ENCODE peak calls at places on chromosomes 3 and 15, in eight cellular contexts. Z, P, L, V, C, K, T and S are unnamed samples.
A peak's percentile ranks its signal among the peaks of the same experiment; 100 is the strongest.

GRCh38 chr15:77419050-77419835 is 661 bp downstream of the PEAK1 start:
- DNase-seq in Z (peak; percentile 69), P (no peak), L (peak; percentile 27), V (peak; percentile 53), C (peak; percentile 6), K (no peak), T (peak; percentile 67), S (peak; percentile 26)

GRCh38 chr3:149299938-149300791 is 33.3 kb downstream of the TM4SF18 start:
- DNase-seq in Z (peak; percentile 94), P (peak; percentile 96), L (peak; percentile 53), V (peak; percentile 97), C (peak; percentile 97), K (no peak), T (peak; percentile 23), S (no peak)

GRCh38 chr3:146035366-146035765 is 125.6 kb downstream of the PLOD2 start:
- DNase-seq in Z (peak; percentile 59), P (no peak), L (no peak), V (peak; percentile 23), C (peak; percentile 46), K (no peak), T (no peak), S (no peak)

GRCh38 chr15:41483519-41483918 is 10.2 kb upstream of the ITPKA start:
- DNase-seq in Z (no peak), P (no peak), L (no peak), V (no peak), C (no peak), K (no peak), T (no peak), S (no peak)

GRCh38 chr3:127479449-127479848 is 111.1 kb downstream of the TPRA1 start:
- DNase-seq in Z (no peak), P (no peak), L (no peak), V (no peak), C (no peak), K (no peak), T (no peak), S (no peak)

GRCh38 chr15:77035999-77036471 is 34.9 kb downstream of the TSPAN3 start:
- DNase-seq in Z (no peak), P (no peak), L (peak; percentile 17), V (no peak), C (no peak), K (no peak), T (no peak), S (peak; percentile 2)

GRCh38 chr3:143847787-143848631 is at the start of gene SLC9A9:
- DNase-seq in Z (peak; percentile 89), P (no peak), L (peak; percentile 27), V (peak; percentile 79), C (peak; percentile 85), K (peak; percentile 86), T (no peak), S (peak; percentile 19)

GRCh38 chr3:108505811-108506210 is 4.6 kb downstream of the MYH15 start:
- DNase-seq in Z (no peak), P (no peak), L (no peak), V (no peak), C (no peak), K (no peak), T (peak; percentile 10), S (no peak)

GRCh38 chr15:76024021-76024768 is 12.0 kb upstream of the NRG4 start:
- DNase-seq in Z (no peak), P (no peak), L (no peak), V (no peak), C (no peak), K (no peak), T (no peak), S (no peak)

GRCh38 chr3:58899159-58899952 is 150.5 kb downstream of the CFAP20DC start:
- DNase-seq in Z (peak; percentile 12), P (no peak), L (no peak), V (no peak), C (no peak), K (no peak), T (peak; percentile 66), S (no peak)

GRCh38 chr3:50156991-50157493 is 1.9 kb downstream of the SEMA3F start:
- DNase-seq in Z (peak; percentile 42), P (no peak), L (peak; percentile 57), V (peak; percentile 40), C (peak; percentile 45), K (no peak), T (peak; percentile 27), S (no peak)

GRCh38 chr3:16739416-16740091 is 134.3 kb upstream of the DAZL start:
- DNase-seq in Z (peak; percentile 79), P (no peak), L (no peak), V (peak; percentile 50), C (peak; percentile 66), K (no peak), T (no peak), S (no peak)

GRCh38 chr3:161939919-161940693 is 443.5 kb downstream of the OTOL1 start:
- DNase-seq in Z (peak; percentile 6), P (no peak), L (no peak), V (no peak), C (peak; percentile 9), K (no peak), T (no peak), S (no peak)

GRCh38 chr15:83533548-83533947 is 86.4 kb downstream of the SH3GL3 start:
- DNase-seq in Z (no peak), P (no peak), L (no peak), V (no peak), C (no peak), K (no peak), T (no peak), S (no peak)

GRCh38 chr3:122513386-122514122 is 1.2 kb downstream of the KPNA1 start:
- DNase-seq in Z (peak; percentile 53), P (no peak), L (no peak), V (peak; percentile 74), C (no peak), K (no peak), T (no peak), S (no peak)

GRCh38 chr3:61778095-61778494 is 216.7 kb downstream of the PTPRG start:
- DNase-seq in Z (no peak), P (no peak), L (no peak), V (no peak), C (no peak), K (no peak), T (no peak), S (no peak)

GRCh38 chr15:86915811-86916331 is 836.2 kb downstream of the AGBL1 start:
- DNase-seq in Z (peak; percentile 69), P (no peak), L (no peak), V (peak; percentile 13), C (peak; percentile 54), K (peak; percentile 72), T (peak; percentile 22), S (no peak)

GRCh38 chr3:53150247-53151085 is 10.5 kb upstream of the PRKCD start:
- DNase-seq in Z (peak; percentile 83), P (no peak), L (peak; percentile 91), V (peak; percentile 47), C (peak; percentile 45), K (no peak), T (no peak), S (no peak)

GRCh38 chr3:52396907-52397591 is 47.9 kb downstream of the SEMA3G start:
- DNase-seq in Z (no peak), P (no peak), L (no peak), V (no peak), C (no peak), K (no peak), T (no peak), S (no peak)

GRCh38 chr3:182414586-182414985 is 378.7 kb upstream of the ATP11B start:
- DNase-seq in Z (no peak), P (no peak), L (no peak), V (no peak), C (no peak), K (no peak), T (no peak), S (no peak)

GRCh38 chr15:31065824-31066223 is 35.7 kb downstream of the TRPM1 start:
- DNase-seq in Z (no peak), P (no peak), L (no peak), V (no peak), C (no peak), K (no peak), T (no peak), S (no peak)

GRCh38 chr15:52441846-52442245 is 86.8 kb downstream of the MYO5A start:
- DNase-seq in Z (peak; percentile 42), P (no peak), L (no peak), V (peak; percentile 18), C (no peak), K (no peak), T (no peak), S (no peak)

DNA sequence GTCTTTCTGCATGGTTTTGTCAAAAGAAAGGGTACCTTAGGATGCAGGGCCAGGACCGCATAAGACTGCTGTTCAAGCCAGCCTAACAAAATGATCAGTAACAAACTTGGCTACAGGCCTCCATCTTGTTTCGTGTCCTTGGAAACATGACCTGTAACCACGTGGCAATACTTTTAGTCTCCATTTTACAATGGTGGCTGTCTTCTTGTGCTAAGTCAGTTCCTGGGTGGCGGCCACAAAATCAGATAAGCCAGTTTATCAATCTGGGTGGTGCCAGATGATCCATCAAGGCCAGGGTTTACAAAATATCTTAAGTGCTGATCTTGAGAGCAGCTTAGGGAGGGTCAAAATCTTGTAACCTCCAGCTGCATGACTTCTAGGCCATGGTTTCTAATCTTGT is 57.1 kb upstream of the GK5 start:
- DNase-seq in Z (no peak), P (no peak), L (no peak), V (no peak), C (no peak), K (no peak), T (no peak), S (no peak)
- H3K9me3 ChIP-seq in Z (peaks cover 2% of the 10 kb centered on the region), P (peaks cover 10% of the 10 kb centered on the region), L (no peaks in the 10 kb centered on the region), V (peaks cover 1% of the 10 kb centered on the region), C (no peaks in the 10 kb centered on the region), K (peaks cover 1% of the 10 kb centered on the region), T (peaks cover 7% of the 10 kb centered on the region), S (no peaks in the 10 kb centered on the region)

DNA sequence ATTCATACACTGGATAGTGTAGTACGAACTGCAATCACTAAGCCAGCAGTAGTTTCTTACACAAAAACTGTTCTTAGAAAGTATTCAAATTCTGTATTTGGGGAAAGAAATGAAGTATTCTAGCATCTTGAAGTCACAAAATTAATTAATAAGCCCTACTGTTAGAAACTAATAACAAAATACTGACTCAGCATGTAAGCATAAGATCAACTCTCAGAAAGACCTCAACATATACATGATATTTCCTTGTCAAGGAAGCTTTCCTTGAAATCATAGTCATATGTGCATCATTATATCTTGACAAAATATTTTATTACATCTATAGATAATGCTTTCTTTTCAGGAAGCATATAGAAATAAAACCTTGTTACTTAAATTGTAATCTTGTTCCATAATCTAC is 115.5 kb upstream of the GOLGA6L6 start:
- DNase-seq in Z (no peak), P (no peak), L (no peak), V (no peak), C (no peak), K (no peak), T (no peak), S (no peak)
- H3K9me3 ChIP-seq in Z (peaks cover 4% of the 10 kb centered on the region), P (no peaks in the 10 kb centered on the region), L (no peaks in the 10 kb centered on the region), V (peaks cover 8% of the 10 kb centered on the region), C (no peaks in the 10 kb centered on the region), K (no peaks in the 10 kb centered on the region), T (no peaks in the 10 kb centered on the region), S (no peaks in the 10 kb centered on the region)

GRCh38 chr15:62612771-62613170 is 429.8 kb upstream of the TPM1 start:
- DNase-seq in Z (no peak), P (no peak), L (no peak), V (peak; percentile 42), C (no peak), K (no peak), T (no peak), S (no peak)
- H3K9me3 ChIP-seq in Z (no peaks in the 10 kb centered on the region), P (no peaks in the 10 kb centered on the region), L (no peaks in the 10 kb centered on the region), V (no peaks in the 10 kb centered on the region), C (no peaks in the 10 kb centered on the region), K (no peaks in the 10 kb centered on the region), T (no peaks in the 10 kb centered on the region), S (no peaks in the 10 kb centered on the region)

GRCh38 chr15:20409247-20409646 is 132.4 kb downstream of the GOLGA6L6 start:
- DNase-seq in Z (no peak), P (no peak), L (no peak), V (no peak), C (no peak), K (no peak), T (no peak), S (no peak)
- H3K9me3 ChIP-seq in Z (peaks cover 11% of the 10 kb centered on the region), P (peaks cover 3% of the 10 kb centered on the region), L (peaks cover 26% of the 10 kb centered on the region), V (peaks cover 18% of the 10 kb centered on the region), C (no peaks in the 10 kb centered on the region), K (peaks cover 8% of the 10 kb centered on the region), T (no peaks in the 10 kb centered on the region), S (no peaks in the 10 kb centered on the region)